ENCODE peak calls at places on chromosomes 7 and 10, in seven cellular contexts. D is fibroblast of lung, M is OCI-LY7, E is AG04450, T is HL-60, L is stomach, Z is brain microvascular endothelial cell. Q is an unnamed sample.

GRCh38 chr7:110839866-110840265 is 251.1 kb upstream of the LRRN3 start:
- DNase-seq in D (peak), T (peak), Z (peak), L (no peak), M (no peak), E (peak), Q (no peak)

GRCh38 chr10:73940634-73941221 is 29.8 kb downstream of the PLAU start:
- DNase-seq in D (peak), M (peak), E (no peak), Z (peak), L (peak), T (no peak), Q (no peak)

GRCh38 chr7:73613954-73614735 is 10.2 kb downstream of the MLXIPL start:
- DNase-seq in Z (no peak), E (no peak), D (no peak), M (no peak), T (no peak), L (no peak), Q (peak)

GRCh38 chr10:75108684-75109458 is 2.6 kb upstream of the SAMD8 start:
- DNase-seq in L (no peak), Z (no peak), T (no peak), M (peak), E (no peak), D (no peak), Q (no peak)

GRCh38 chr7:23332881-23333612 is 33.9 kb downstream of the MALSU1 start:
- DNase-seq in L (no peak), M (no peak), D (peak), Z (peak), T (no peak), E (no peak), Q (no peak)

GRCh38 chr10:32374605-32375004 is 27.6 kb upstream of the EPC1 start:
- DNase-seq in E (no peak), Z (no peak), T (no peak), L (no peak), M (no peak), D (peak), Q (no peak)

GRCh38 chr7:150368098-150368883 is at the start of gene REPIN1:
- DNase-seq in E (peak), M (peak), L (peak), T (peak), Z (peak), D (peak), Q (no peak)

GRCh38 chr10:677750-678661 is 11.5 kb downstream of the DIP2C start:
- DNase-seq in D (no peak), E (no peak), Z (no peak), M (no peak), T (no peak), L (no peak), Q (no peak)

GRCh38 chr7:29019896-29020295 is 61.8 kb upstream of the TRIL start:
- DNase-seq in L (no peak), D (no peak), Z (no peak), M (no peak), E (no peak), T (no peak), Q (no peak)

GRCh38 chr7:135862586-135863361 is 114.2 kb upstream of the FAM180A start:
- DNase-seq in E (no peak), Z (no peak), D (no peak), M (no peak), T (no peak), L (no peak), Q (no peak)

GRCh38 chr7:70849580-70850235 is 282.2 kb upstream of the GALNT17 start:
- DNase-seq in Z (no peak), M (no peak), L (no peak), E (no peak), T (no peak), D (no peak), Q (no peak)

GRCh38 chr10:21047511-21047910 is 150.4 kb upstream of the NEBL start:
- DNase-seq in E (no peak), L (no peak), T (no peak), M (no peak), D (no peak), Z (no peak), Q (no peak)

GRCh38 chr10:23818484-23818883 is 379.6 kb downstream of the OTUD1 start:
- DNase-seq in T (no peak), L (no peak), M (no peak), D (no peak), E (no peak), Z (no peak), Q (no peak)

GRCh38 chr10:119337796-119338432 is 130.5 kb downstream of the GRK5 start:
- DNase-seq in E (no peak), D (peak), Z (peak), L (no peak), M (no peak), T (no peak), Q (no peak)

GRCh38 chr7:94001396-94001795 is 2.8 kb downstream of the BET1 start:
- DNase-seq in Z (no peak), E (no peak), M (no peak), T (no peak), L (no peak), D (no peak), Q (no peak)

GRCh38 chr7:158129037-158130022 is 458.3 kb downstream of the PTPRN2 start:
- DNase-seq in M (no peak), Z (no peak), L (peak), T (no peak), E (no peak), D (no peak), Q (no peak)

GRCh38 chr7:44393238-44394111 is 68.1 kb upstream of the CAMK2B start:
- DNase-seq in E (no peak), T (no peak), M (no peak), Z (no peak), L (no peak), D (no peak), Q (no peak)

GRCh38 chr10:29276251-29276850 is 12.5 kb upstream of the LYZL1 start:
- DNase-seq in M (no peak), L (no peak), T (no peak), E (no peak), D (no peak), Z (no peak), Q (no peak)

GRCh38 chr10:66180651-66181318 is 745.1 kb upstream of the LRRTM3 start:
- DNase-seq in Z (peak), T (peak), E (peak), L (no peak), D (peak), M (peak), Q (peak)

GRCh38 chr10:101848894-101849351 is 5.3 kb upstream of the KCNIP2 start:
- DNase-seq in M (no peak), Z (no peak), L (no peak), D (peak), T (peak), E (no peak), Q (no peak)

GRCh38 chr10:11908991-11909390 is 85.8 kb downstream of the PROSER2 start:
- DNase-seq in D (no peak), M (no peak), L (no peak), E (no peak), T (no peak), Z (no peak), Q (no peak)

GRCh38 chr7:220151-220841 is 27.9 kb downstream of the FAM20C start:
- DNase-seq in L (no peak), M (no peak), T (no peak), D (no peak), E (no peak), Z (no peak), Q (peak)

GRCh38 chr10:120750167-120750566 is 101.0 kb upstream of the WDR11 start:
- DNase-seq in E (no peak), Z (no peak), L (no peak), D (no peak), M (no peak), T (peak), Q (no peak)

GRCh38 chr10:84177541-84178386 is 4.2 kb downstream of the GPR15LG start:
- DNase-seq in M (peak), L (no peak), Z (no peak), E (no peak), D (no peak), T (no peak), Q (no peak)

GRCh38 chr7:107958764-107959526 is 44.0 kb downstream of the LAMB1 start:
- DNase-seq in M (no peak), D (peak), Z (peak), E (no peak), L (no peak), T (no peak), Q (no peak)

GRCh38 chr10:104449402-104449801 is 95.8 kb downstream of the CFAP58 start:
- DNase-seq in Z (peak), M (no peak), E (no peak), D (no peak), L (no peak), T (no peak), Q (no peak)

GRCh38 chr10:3665316-3665908 is 119.6 kb downstream of the KLF6 start:
- DNase-seq in Z (no peak), T (no peak), L (no peak), D (no peak), E (no peak), M (no peak), Q (no peak)

GRCh38 chr7:45328397-45329080 is 170.9 kb downstream of the RAMP3 start:
- DNase-seq in L (no peak), D (no peak), Z (no peak), M (no peak), E (no peak), T (no peak), Q (peak)

GRCh38 chr10:93548376-93549071 is 17.9 kb upstream of the FFAR4 start:
- DNase-seq in D (peak), M (no peak), E (no peak), Z (peak), T (no peak), L (no peak), Q (no peak)
- H3K4me3 ChIP-seq in D (no peak), M (no peak), E (no peak), Z (no peak), T (no peak), L (no peak), Q (no peak)

GRCh38 chr10:70145666-70146488 is 623 bp downstream of the TYSND1 start:
- DNase-seq in D (peak), T (peak), Z (peak), E (no peak), L (peak), M (peak), Q (no peak)

GRCh38 chr10:70145166-70145665 is 1.3 kb downstream of the TYSND1 start:
- DNase-seq in M (no peak), D (no peak), Z (no peak), T (no peak), E (no peak), L (no peak), Q (no peak)

GRCh38 chr10:70148516-70148915 is 2.0 kb upstream of the TYSND1 start:
- DNase-seq in E (no peak), L (no peak), Z (no peak), D (no peak), M (no peak), T (no peak), Q (no peak)

GRCh38 chr10:70144372-70145110 is 2.0 kb downstream of the TYSND1 start:
- DNase-seq in Z (no peak), D (no peak), T (no peak), L (no peak), E (no peak), M (no peak), Q (no peak)

GRCh38 chr10:70146489-70147488 is at the start of gene TYSND1:
- DNase-seq in D (peak), E (peak), L (peak), T (peak), Z (peak), M (peak), Q (peak)
- TF ChIP-seq CTCF in D (peak), E (peak), L (peak), T (peak), Z (peak), M (peak), Q (peak)

GRCh38 chr7:2553108-2553507 is 2.2 kb downstream of the BRAT1 start:
- DNase-seq in Z (no peak), E (no peak), D (no peak), T (no peak), L (no peak), M (no peak), Q (no peak)
- H3K4me3 ChIP-seq in Z (no peak), E (no peak), D (no peak), T (no peak), L (no peak), M (no peak), Q (no peak)

GRCh38 chr7:122528879-122529481 is 169.9 kb downstream of the RNF133 start:
- DNase-seq in T (no peak), Z (no peak), L (no peak), E (no peak), M (peak), D (peak), Q (no peak)
- TF ChIP-seq CTCF in T (no peak), Z (peak), L (peak), E (peak), M (peak), D (peak), Q (peak)

Q was measured in epithelial cell of proximal tubule.